ENCODE peak calls at places on chromosomes 1 and 21, in four cellular contexts. One of them, this sample, is unnamed.

GRCh38 chr1:44947060-44947773 is 39.2 kb downstream of the EIF2B3 start:
- DNase-seq in uterus: peak; percentile 34
- DNase-seq in right lobe of liver: no peak
- DNase-seq in prostate gland: no peak
- DNase-seq in this sample: peak; percentile 33

GRCh38 chr1:7450772-7451171 is 320.3 kb upstream of the VAMP3 start:
- DNase-seq in uterus: no peak
- DNase-seq in right lobe of liver: no peak
- DNase-seq in prostate gland: no peak
- DNase-seq in this sample: no peak

GRCh38 chr21:22791986-22792560 is 1793.9 kb downstream of the NCAM2 start:
- DNase-seq in right lobe of liver: no peak
- DNase-seq in uterus: no peak
- DNase-seq in prostate gland: peak; percentile 9
- DNase-seq in this sample: peak; percentile 31

GRCh38 chr1:163771637-163772036 is 449.9 kb downstream of the NUF2 start:
- DNase-seq in prostate gland: no peak
- DNase-seq in uterus: no peak
- DNase-seq in right lobe of liver: no peak
- DNase-seq in this sample: no peak

GRCh38 chr21:38179504-38179900 is 77.3 kb upstream of the KCNJ15 start:
- DNase-seq in prostate gland: no peak
- DNase-seq in uterus: no peak
- DNase-seq in right lobe of liver: no peak
- DNase-seq in this sample: no peak

GRCh38 chr1:156420209-156421061 is 51.4 kb downstream of the RHBG start:
- DNase-seq in uterus: no peak
- DNase-seq in prostate gland: no peak
- DNase-seq in right lobe of liver: no peak
- DNase-seq in this sample: no peak

GRCh38 chr1:201945157-201945556 is 1.2 kb downstream of the LMOD1 start:
- DNase-seq in right lobe of liver: no peak
- DNase-seq in uterus: no peak
- DNase-seq in prostate gland: no peak
- DNase-seq in this sample: no peak

GRCh38 chr21:38247738-38248509 is 8.9 kb upstream of the KCNJ15 start:
- DNase-seq in uterus: no peak
- DNase-seq in right lobe of liver: no peak
- DNase-seq in prostate gland: no peak
- DNase-seq in this sample: no peak

GRCh38 chr1:85575363-85575995 is 5.1 kb upstream of the CCN1 start:
- DNase-seq in prostate gland: no peak
- DNase-seq in uterus: no peak
- DNase-seq in right lobe of liver: no peak
- DNase-seq in this sample: peak; percentile 56

GRCh38 chr1:156422602-156423091 is 53.6 kb downstream of the RHBG start:
- DNase-seq in prostate gland: no peak
- DNase-seq in uterus: no peak
- DNase-seq in right lobe of liver: no peak
- DNase-seq in this sample: peak; percentile 66

GRCh38 chr1:212920895-212921294 is 29.4 kb upstream of the VASH2 start:
- DNase-seq in prostate gland: no peak
- DNase-seq in right lobe of liver: no peak
- DNase-seq in uterus: no peak
- DNase-seq in this sample: no peak

GRCh38 chr1:244068563-244068962 is 17.5 kb downstream of the ZBTB18 start:
- DNase-seq in uterus: no peak
- DNase-seq in right lobe of liver: no peak
- DNase-seq in prostate gland: no peak
- DNase-seq in this sample: no peak

GRCh38 chr1:14598498-14599172 is at the start of gene KAZN:
- DNase-seq in right lobe of liver: no peak
- DNase-seq in prostate gland: no peak
- DNase-seq in uterus: no peak
- DNase-seq in this sample: peak; percentile 22

DNA sequence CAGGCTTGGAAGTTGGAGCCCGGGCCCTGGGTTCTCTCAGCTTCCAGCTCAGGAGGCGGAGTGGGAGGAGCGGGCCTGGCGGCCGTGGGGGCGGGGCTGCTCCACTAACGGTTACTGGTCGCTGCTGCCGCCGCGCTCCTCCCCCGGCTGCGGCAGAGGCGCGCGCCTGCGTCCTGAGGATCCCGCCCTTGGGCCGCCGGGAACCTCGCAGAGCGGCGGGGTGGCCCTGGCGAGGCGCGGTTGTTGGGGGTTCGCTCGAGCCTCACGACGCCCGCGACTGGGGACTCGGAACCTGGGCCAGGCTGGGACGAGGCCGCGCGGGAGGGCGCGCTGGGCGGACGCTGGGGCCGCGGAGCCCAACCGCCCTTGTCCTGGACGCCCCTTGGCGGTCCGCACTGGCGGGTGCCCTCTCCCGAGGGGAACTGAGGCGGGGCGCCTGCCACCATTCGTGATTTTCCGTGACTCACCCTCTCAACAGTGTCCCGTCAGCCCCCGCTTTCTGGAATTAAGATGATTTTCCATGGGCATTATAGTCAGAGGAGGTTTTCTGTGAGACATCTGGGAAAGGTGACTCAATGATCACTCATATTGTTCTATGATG is 34.1 kb downstream of the OR2G3 start:
- DNase-seq in uterus: peak; percentile 67
- DNase-seq in right lobe of liver: peak; percentile 57
- DNase-seq in prostate gland: peak; percentile 41
- DNase-seq in this sample: peak; percentile 77
- H3K4me3 ChIP-seq in uterus: peak overlapping the region; percentile 35
- H3K4me3 ChIP-seq in right lobe of liver: peak overlapping the region; percentile 20
- H3K4me3 ChIP-seq in prostate gland: peak overlapping the region; percentile 20
- H3K4me3 ChIP-seq in this sample: no peak overlapping the region

GRCh38 chr21:42975886-42976608 is 1.7 kb downstream of the PKNOX1 start:
- DNase-seq in right lobe of liver: no peak
- DNase-seq in uterus: no peak
- DNase-seq in prostate gland: no peak
- DNase-seq in this sample: no peak
- TF ChIP-seq POLR2A in right lobe of liver: no peak
- TF ChIP-seq POLR2A in uterus: no peak
- TF ChIP-seq POLR2A in prostate gland: no peak
- TF ChIP-seq POLR2A in this sample: no peak

GRCh38 chr1:209884249-209884648 is 53.8 kb upstream of the SYT14 start:
- DNase-seq in right lobe of liver: no peak
- DNase-seq in uterus: no peak
- DNase-seq in prostate gland: no peak
- DNase-seq in this sample: no peak

GRCh38 chr1:209885403-209886218 is 52.4 kb upstream of the SYT14 start:
- DNase-seq in uterus: no peak
- DNase-seq in prostate gland: no peak
- DNase-seq in right lobe of liver: no peak
- DNase-seq in this sample: no peak

GRCh38 chr1:209883341-209883971 is 54.6 kb upstream of the SYT14 start:
- DNase-seq in uterus: no peak
- DNase-seq in right lobe of liver: no peak
- DNase-seq in prostate gland: no peak
- DNase-seq in this sample: no peak

GRCh38 chr1:209886219-209886536 is 51.8 kb upstream of the SYT14 start:
- DNase-seq in prostate gland: no peak
- DNase-seq in uterus: no peak
- DNase-seq in right lobe of liver: no peak
- DNase-seq in this sample: no peak

DNA sequence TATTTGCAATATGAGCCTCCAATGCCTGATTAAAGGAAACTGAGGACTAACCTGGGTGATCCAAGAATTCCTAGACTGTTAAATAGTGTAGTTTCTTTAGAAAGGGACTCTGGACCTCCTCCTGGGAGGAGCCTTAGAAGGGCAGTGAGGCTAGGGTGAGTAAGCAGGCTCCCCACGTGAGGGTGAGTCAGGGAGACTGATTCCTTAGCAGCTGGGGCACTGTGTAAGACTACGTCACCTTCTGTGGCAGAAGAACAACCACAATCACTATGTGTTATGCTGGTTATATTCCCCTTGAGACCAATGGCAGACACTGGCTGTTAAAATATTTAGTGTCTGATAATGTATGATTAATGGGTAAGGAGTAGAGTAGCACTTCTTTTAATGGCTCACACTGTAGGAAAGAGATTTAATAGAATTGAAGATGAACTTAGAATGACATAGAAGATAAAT is 53.3 kb upstream of the SYT14 start:
- DNase-seq in right lobe of liver: no peak
- DNase-seq in uterus: peak; percentile 64
- DNase-seq in prostate gland: no peak
- DNase-seq in this sample: peak; percentile 62
- H3K4me3 ChIP-seq in right lobe of liver: no peak overlapping the region
- H3K4me3 ChIP-seq in uterus: no peak overlapping the region
- H3K4me3 ChIP-seq in prostate gland: no peak overlapping the region
- H3K4me3 ChIP-seq in this sample: no peak overlapping the region

GRCh38 chr1:2194898-2195673 is 514 bp upstream of the FAAP20 start:
- DNase-seq in right lobe of liver: peak; percentile 93
- DNase-seq in uterus: peak; percentile 91
- DNase-seq in prostate gland: peak; percentile 92
- DNase-seq in this sample: peak; percentile 86
- TF ChIP-seq POLR2A in right lobe of liver: peak; percentile 45
- TF ChIP-seq POLR2A in uterus: peak; percentile 26
- TF ChIP-seq POLR2A in prostate gland: no peak
- TF ChIP-seq POLR2A in this sample: peak; percentile 51

GRCh38 chr1:183480971-183481431 is 8.7 kb downstream of the SMG7 start:
- DNase-seq in uterus: no peak
- DNase-seq in prostate gland: no peak
- DNase-seq in right lobe of liver: no peak
- DNase-seq in this sample: no peak
- H3K4me3 ChIP-seq in uterus: no peak overlapping the region
- H3K4me3 ChIP-seq in prostate gland: no peak overlapping the region
- H3K4me3 ChIP-seq in right lobe of liver: no peak overlapping the region
- H3K4me3 ChIP-seq in this sample: no peak overlapping the region

GRCh38 chr1:37479255-37480124 is 5.1 kb downstream of the ZC3H12A start:
- DNase-seq in right lobe of liver: peak; percentile 88
- DNase-seq in prostate gland: peak; percentile 94
- DNase-seq in uterus: peak; percentile 87
- DNase-seq in this sample: peak; percentile 92
- TF ChIP-seq POLR2A in right lobe of liver: peak; percentile 59
- TF ChIP-seq POLR2A in prostate gland: peak; percentile 69
- TF ChIP-seq POLR2A in uterus: no peak
- TF ChIP-seq POLR2A in this sample: peak; percentile 70

DNA sequence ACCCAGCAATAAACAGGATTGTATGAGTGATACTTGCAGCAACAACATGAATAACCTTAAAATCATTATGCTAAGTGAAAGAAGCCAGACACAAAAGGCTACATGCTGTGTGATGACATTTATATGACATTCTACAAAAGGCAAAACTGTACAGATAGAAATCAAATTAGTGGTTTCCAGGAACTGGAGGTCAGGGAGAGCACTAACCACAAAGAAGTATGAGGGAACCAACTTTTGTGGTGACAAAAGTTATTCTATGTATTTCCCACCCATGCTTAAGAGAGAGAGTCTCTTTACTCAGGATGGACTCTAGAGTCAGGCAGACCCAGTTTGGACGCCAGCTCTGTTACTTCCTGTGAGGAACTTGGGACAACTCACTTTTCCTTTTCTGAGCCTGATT is 364.5 kb upstream of the DAB1 start:
- DNase-seq in right lobe of liver: no peak
- DNase-seq in uterus: no peak
- DNase-seq in prostate gland: no peak
- DNase-seq in this sample: no peak
- H3K4me3 ChIP-seq in right lobe of liver: no peak overlapping the region
- H3K4me3 ChIP-seq in uterus: no peak overlapping the region
- H3K4me3 ChIP-seq in prostate gland: no peak overlapping the region
- H3K4me3 ChIP-seq in this sample: no peak overlapping the region

DNA sequence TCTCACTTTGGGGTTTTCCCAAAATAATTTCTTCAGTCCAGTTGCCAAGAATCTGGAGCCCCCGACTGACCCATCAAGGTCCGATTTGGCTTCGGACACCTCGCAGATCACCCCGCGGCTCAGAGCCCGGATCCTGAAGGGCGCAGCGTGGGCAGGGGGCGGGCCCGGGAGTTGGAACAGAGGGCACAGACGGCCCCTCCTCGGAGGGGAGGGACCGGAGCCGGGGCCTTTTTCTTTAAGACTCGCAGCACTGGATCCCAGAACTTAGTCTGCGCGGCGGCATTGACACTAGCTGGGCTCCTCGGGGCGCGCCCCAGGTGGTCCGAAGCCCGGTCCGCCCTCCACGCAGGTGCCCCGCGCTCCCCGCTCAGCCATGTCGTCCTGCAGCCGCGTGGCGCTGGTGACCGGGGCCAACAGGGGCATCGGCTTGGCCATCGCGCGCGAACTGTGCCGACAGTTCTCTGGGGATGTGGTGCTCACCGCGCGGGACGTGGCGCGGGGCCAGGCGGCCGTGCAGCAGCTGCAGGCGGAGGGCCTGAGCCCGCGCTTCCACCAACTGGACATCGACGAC is at the start of gene CBR3:
- DNase-seq in prostate gland: peak; percentile 60
- DNase-seq in uterus: peak; percentile 76
- DNase-seq in right lobe of liver: peak; percentile 54
- DNase-seq in this sample: peak; percentile 46
- TF ChIP-seq POLR2A in prostate gland: peak; percentile 25
- TF ChIP-seq POLR2A in uterus: no peak
- TF ChIP-seq POLR2A in right lobe of liver: no peak
- TF ChIP-seq POLR2A in this sample: no peak

DNA sequence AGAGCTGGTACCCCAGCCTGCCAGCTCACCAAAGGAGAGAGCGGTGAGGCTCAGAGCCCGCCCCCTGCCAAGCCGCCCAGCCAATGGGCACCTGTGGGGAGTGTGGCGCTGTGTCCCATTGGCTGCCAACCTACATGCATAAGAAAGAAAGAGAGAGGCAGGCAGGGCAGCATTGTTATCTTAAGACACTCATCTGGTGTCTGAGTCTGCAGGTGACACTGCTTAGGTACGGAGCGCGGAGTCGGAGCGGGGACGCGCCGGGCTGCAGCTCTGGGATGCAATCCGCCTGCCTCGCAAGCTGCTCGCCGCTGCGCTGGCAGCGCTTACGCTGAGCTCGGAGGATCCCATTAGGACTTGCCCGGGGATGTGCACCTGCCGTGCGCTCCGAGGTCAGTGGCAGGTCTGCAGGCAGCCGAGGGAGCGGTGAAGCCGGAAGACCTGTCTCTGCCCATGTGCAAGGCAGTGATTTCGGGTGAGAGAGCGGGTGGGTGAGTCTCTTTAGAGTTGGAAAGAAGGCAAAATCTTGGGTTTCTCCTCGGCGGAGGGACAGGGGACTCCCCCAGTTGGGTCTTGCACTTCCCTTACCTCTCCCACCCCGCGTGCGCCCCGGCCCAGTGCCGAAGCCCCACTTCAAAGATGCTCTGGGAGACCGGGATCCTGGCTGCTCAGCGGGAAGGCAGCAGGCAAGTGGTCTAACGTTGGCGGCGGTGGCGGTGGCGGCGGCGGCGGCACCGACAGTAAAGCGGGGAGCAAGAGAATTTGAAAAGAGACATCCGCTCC is at the start of gene BRINP2:
- DNase-seq in right lobe of liver: no peak
- DNase-seq in uterus: no peak
- DNase-seq in prostate gland: peak; percentile 6
- DNase-seq in this sample: peak; percentile 43
- H3K4me3 ChIP-seq in right lobe of liver: peak within 1 kb of the TSS; percentile 0
- H3K4me3 ChIP-seq in uterus: peak within 1 kb of the TSS; percentile 23
- H3K4me3 ChIP-seq in prostate gland: peak within 1 kb of the TSS; percentile 18
- H3K4me3 ChIP-seq in this sample: no peak within 1 kb of the TSS

This sample was measured in body of pancreas.